ENCODE peak calls at places on chromosomes 11 and 22, in seven cellular contexts. Y, N, F, A, X, R and B are unnamed samples.

GRCh38 chr11:77475206-77475605 is 1.3 kb upstream of the PAK1 start:
- ATAC-seq in Y (no peak), N (no peak), F (no peak), A (no peak), X (no peak), R (no peak), B (no peak)

GRCh38 chr11:80899381-80899780 is 1458.6 kb upstream of the TENM4 start:
- ATAC-seq in Y (no peak), N (no peak), F (no peak), A (no peak), X (no peak), R (no peak), B (no peak)

GRCh38 chr11:59187587-59187986 is 15.7 kb downstream of the DTX4 start:
- ATAC-seq in Y (peak), N (peak), F (peak), A (no peak), X (peak), R (no peak), B (no peak)

GRCh38 chr22:39462443-39463147 is 5.8 kb downstream of the MGAT3 start:
- ATAC-seq in Y (no peak), N (peak), F (peak), A (no peak), X (no peak), R (no peak), B (no peak)

GRCh38 chr11:62889126-62889483 is 8.4 kb downstream of the SLC3A2 start:
- ATAC-seq in Y (no peak), N (no peak), F (no peak), A (peak), X (no peak), R (no peak), B (no peak)

GRCh38 chr11:2888266-2888968 is 2.8 kb upstream of the CDKN1C start:
- ATAC-seq in Y (peak), N (peak), F (peak), A (peak), X (peak), R (peak), B (peak)

GRCh38 chr11:64368673-64369074 is 9.7 kb downstream of the RPS6KA4 start:
- ATAC-seq in Y (no peak), N (no peak), F (no peak), A (no peak), X (no peak), R (no peak), B (no peak)

GRCh38 chr11:60252208-60252566 is 9.2 kb upstream of the MS4A4E start:
- ATAC-seq in Y (no peak), N (peak), F (peak), A (no peak), X (peak), R (no peak), B (no peak)

GRCh38 chr11:65863889-65864757 is 3.9 kb downstream of the MUS81 start:
- ATAC-seq in Y (no peak), N (no peak), F (no peak), A (no peak), X (no peak), R (no peak), B (no peak)

GRCh38 chr11:102807921-102808320 is 10.0 kb upstream of the MMP1 start:
- ATAC-seq in Y (no peak), N (no peak), F (peak), A (peak), X (peak), R (peak), B (no peak)

GRCh38 chr22:36587289-36588154 is 58.6 kb upstream of the EIF3D start:
- ATAC-seq in Y (no peak), N (no peak), F (no peak), A (no peak), X (no peak), R (no peak), B (no peak)

GRCh38 chr11:86632499-86633269 is 39.7 kb downstream of the ME3 start:
- ATAC-seq in Y (peak), N (no peak), F (peak), A (peak), X (no peak), R (peak), B (no peak)

GRCh38 chr11:5611627-5612026 is 13.2 kb upstream of the TRIM34 start:
- ATAC-seq in Y (no peak), N (no peak), F (no peak), A (no peak), X (no peak), R (no peak), B (no peak)

GRCh38 chr11:2381494-2382128 is 4.5 kb downstream of the CD81 start:
- ATAC-seq in Y (no peak), N (no peak), F (no peak), A (no peak), X (peak), R (no peak), B (no peak)

GRCh38 chr11:128891410-128891861 is 280 bp downstream of the KCNJ5 start:
- ATAC-seq in Y (no peak), N (peak), F (peak), A (no peak), X (no peak), R (no peak), B (peak)

GRCh38 chr11:79437274-79437980 is 3.4 kb downstream of the TENM4 start:
- ATAC-seq in Y (no peak), N (peak), F (peak), A (no peak), X (peak), R (no peak), B (no peak)

GRCh38 chr11:124669193-124669592 is 4.3 kb downstream of the SIAE start:
- ATAC-seq in Y (no peak), N (no peak), F (peak), A (no peak), X (peak), R (no peak), B (no peak)

GRCh38 chr11:339963-340362 is 19.3 kb upstream of the IFITM3 start:
- ATAC-seq in Y (no peak), N (no peak), F (no peak), A (no peak), X (no peak), R (no peak), B (no peak)

GRCh38 chr22:28297504-28297903 is 378.4 kb upstream of the PITPNB start:
- ATAC-seq in Y (no peak), N (no peak), F (no peak), A (no peak), X (no peak), R (no peak), B (peak)

GRCh38 chr22:49893025-49893424 is 25.2 kb downstream of the ALG12 start:
- ATAC-seq in Y (no peak), N (no peak), F (no peak), A (no peak), X (no peak), R (no peak), B (no peak)

GRCh38 chr11:20599424-20600346 is at the start of gene SLC6A5:
- ATAC-seq in Y (no peak), N (no peak), F (peak), A (no peak), X (peak), R (no peak), B (no peak)

GRCh38 chr22:17407643-17408042 is 38.4 kb downstream of the CECR2 start:
- ATAC-seq in Y (peak), N (peak), F (peak), A (no peak), X (peak), R (no peak), B (no peak)

GRCh38 chr22:23744001-23744400 is 6.9 kb downstream of the ZNF70 start:
- ATAC-seq in Y (no peak), N (no peak), F (no peak), A (no peak), X (no peak), R (no peak), B (no peak)

GRCh38 chr22:43159484-43160178 is 8.3 kb downstream of the TSPO start:
- ATAC-seq in Y (no peak), N (peak), F (peak), A (no peak), X (no peak), R (no peak), B (no peak)

GRCh38 chr11:36402568-36403181 is 106.6 kb downstream of the PRR5L start:
- ATAC-seq in Y (no peak), N (peak), F (no peak), A (no peak), X (no peak), R (no peak), B (no peak)

GRCh38 chr11:44993971-44994705 is 43.5 kb upstream of the TP53I11 start:
- ATAC-seq in Y (no peak), N (no peak), F (no peak), A (no peak), X (no peak), R (no peak), B (no peak)

GRCh38 chr11:62306227-62306626 is 7.4 kb upstream of the SCGB1D4 start:
- ATAC-seq in Y (no peak), N (no peak), F (no peak), A (no peak), X (no peak), R (no peak), B (no peak)